ENCODE peak calls at places on chromosomes 12 and 14, in eight cellular contexts. G, X, B, R, U, Y, Q and A are unnamed samples.

GRCh38 chr12:3931206-3931605 is 58.0 kb upstream of the PARP11 start:
- DNase-seq in G (no peak), X (no peak), B (no peak), R (no peak), U (no peak), Y (no peak), Q (no peak), A (no peak)

GRCh38 chr14:85315891-85316290 is 214.1 kb upstream of the FLRT2 start:
- DNase-seq in G (no peak), X (no peak), B (no peak), R (no peak), U (no peak), Y (no peak), Q (no peak), A (no peak)

GRCh38 chr14:73718742-73719251 is 4.6 kb upstream of the PNMA1 start:
- DNase-seq in G (no peak), X (no peak), B (no peak), R (no peak), U (no peak), Y (no peak), Q (no peak), A (no peak)

GRCh38 chr14:52694761-52695480 is 437 bp downstream of the ERO1A start:
- DNase-seq in G (peak), X (peak), B (peak), R (peak), U (peak), Y (no peak), Q (peak), A (peak)

GRCh38 chr12:98870521-98870920 is 225.4 kb downstream of the APAF1 start:
- DNase-seq in G (peak), X (no peak), B (no peak), R (no peak), U (no peak), Y (no peak), Q (no peak), A (no peak)

GRCh38 chr14:29643415-29644206 is 284.0 kb downstream of the PRKD1 start:
- DNase-seq in G (no peak), X (no peak), B (no peak), R (no peak), U (no peak), Y (no peak), Q (no peak), A (no peak)

GRCh38 chr12:3556716-3557115 is 65.7 kb downstream of the PRMT8 start:
- DNase-seq in G (no peak), X (no peak), B (no peak), R (no peak), U (no peak), Y (no peak), Q (no peak), A (no peak)

GRCh38 chr12:104863549-104863948 is 94.5 kb downstream of the SLC41A2 start:
- DNase-seq in G (no peak), X (no peak), B (no peak), R (no peak), U (no peak), Y (no peak), Q (no peak), A (no peak)

GRCh38 chr12:15280930-15281329 is 41.4 kb upstream of the PTPRO start:
- DNase-seq in G (no peak), X (no peak), B (no peak), R (no peak), U (no peak), Y (no peak), Q (no peak), A (no peak)

GRCh38 chr14:20434701-20435453 is 1.1 kb downstream of the KLHL33 start:
- DNase-seq in G (no peak), X (no peak), B (no peak), R (no peak), U (no peak), Y (peak), Q (no peak), A (no peak)

GRCh38 chr12:64968989-64969819 is 144.8 kb downstream of the TBC1D30 start:
- DNase-seq in G (no peak), X (no peak), B (peak), R (no peak), U (peak), Y (no peak), Q (peak), A (peak)

GRCh38 chr14:99519347-99519881 is 38.2 kb downstream of the CCNK start:
- DNase-seq in G (no peak), X (no peak), B (no peak), R (no peak), U (no peak), Y (peak), Q (no peak), A (no peak)

GRCh38 chr14:61466249-61466904 is 145.0 kb downstream of the PRKCH start:
- DNase-seq in G (no peak), X (no peak), B (peak), R (peak), U (peak), Y (peak), Q (no peak), A (no peak)

GRCh38 chr12:49767333-49767732 is 26.0 kb downstream of the TMBIM6 start:
- DNase-seq in G (no peak), X (no peak), B (no peak), R (no peak), U (no peak), Y (no peak), Q (no peak), A (no peak)

GRCh38 chr12:77591959-77592358 is 238.7 kb upstream of the NAV3 start:
- DNase-seq in G (no peak), X (no peak), B (no peak), R (no peak), U (no peak), Y (no peak), Q (no peak), A (no peak)

GRCh38 chr14:51082394-51082793 is 12.5 kb downstream of the TRIM9 start:
- DNase-seq in G (no peak), X (no peak), B (no peak), R (no peak), U (no peak), Y (no peak), Q (no peak), A (no peak)

GRCh38 chr14:26138764-26139445 is 458.9 kb downstream of the NOVA1 start:
- DNase-seq in G (no peak), X (no peak), B (peak), R (no peak), U (no peak), Y (no peak), Q (no peak), A (no peak)

GRCh38 chr14:51210594-51210993 is 29.5 kb upstream of the TMX1 start:
- DNase-seq in G (no peak), X (no peak), B (no peak), R (no peak), U (no peak), Y (no peak), Q (no peak), A (no peak)

GRCh38 chr12:55072093-55072492 is 52.3 kb downstream of the NEUROD4 start:
- DNase-seq in G (peak), X (peak), B (no peak), R (peak), U (peak), Y (no peak), Q (peak), A (peak)

GRCh38 chr14:32011225-32011624 is 65.9 kb upstream of the ARHGAP5 start:
- DNase-seq in G (no peak), X (no peak), B (no peak), R (no peak), U (no peak), Y (no peak), Q (no peak), A (no peak)

GRCh38 chr12:57614178-57614947 is 3.1 kb downstream of the ARHGEF25 start:
- DNase-seq in G (no peak), X (no peak), B (no peak), R (peak), U (no peak), Y (peak), Q (no peak), A (no peak)

GRCh38 chr12:106712768-106713167 is 61.7 kb upstream of the RIC8B start:
- DNase-seq in G (no peak), X (no peak), B (no peak), R (no peak), U (no peak), Y (no peak), Q (no peak), A (no peak)

GRCh38 chr12:132327351-132328171 is 1.8 kb downstream of the GALNT9 start:
- DNase-seq in G (no peak), X (no peak), B (peak), R (peak), U (peak), Y (no peak), Q (peak), A (peak)

GRCh38 chr12:74454109-74454508 is 83.5 kb upstream of the ATXN7L3B start:
- DNase-seq in G (no peak), X (no peak), B (no peak), R (no peak), U (no peak), Y (no peak), Q (no peak), A (no peak)

GRCh38 chr14:75294649-75295033 is 16.0 kb downstream of the FOS start:
- DNase-seq in G (no peak), X (no peak), B (no peak), R (no peak), U (peak), Y (no peak), Q (no peak), A (no peak)

GRCh38 chr12:69688496-69689427 is 10.3 kb downstream of the BEST3 start:
- DNase-seq in G (no peak), X (peak), B (peak), R (peak), U (peak), Y (peak), Q (peak), A (peak)

GRCh38 chr12:106739815-106740552 is 34.5 kb upstream of the RIC8B start:
- DNase-seq in G (no peak), X (no peak), B (no peak), R (no peak), U (no peak), Y (no peak), Q (peak), A (no peak)

GRCh38 chr12:59088673-59089072 is 168.4 kb upstream of the LRIG3 start:
- DNase-seq in G (no peak), X (no peak), B (no peak), R (no peak), U (no peak), Y (no peak), Q (no peak), A (no peak)